ENCODE peak calls at places on chromosomes 11 and 22, in ten cellular contexts. N, F, S, C, R, O, A, V, W and J are unnamed samples.

GRCh38 chr11:6703247-6704063 is 20.3 kb upstream of the MRPL17 start:
- DNase-seq in V (peak; percentile 57), C (peak; percentile 64), O (peak; percentile 50), N (no peak), F (no peak), R (peak; percentile 51), S (peak; percentile 29), W (no peak), A (no peak), J (peak; percentile 76)

GRCh38 chr11:33645686-33646085 is 54.9 kb downstream of the C11orf91 start:
- DNase-seq in N (no peak), S (no peak), R (no peak), F (no peak), C (no peak), V (no peak), W (no peak), A (no peak), O (peak; percentile 33), J (no peak)

GRCh38 chr22:50714150-50714549 is 23.9 kb upstream of the ACR start:
- DNase-seq in V (no peak), A (no peak), C (no peak), W (peak; percentile 54), N (no peak), O (no peak), S (no peak), F (no peak), R (no peak), J (no peak)

GRCh38 chr11:36056160-36056751 is 112.4 kb downstream of the LDLRAD3 start:
- DNase-seq in O (peak; percentile 77), F (no peak), V (peak; percentile 40), C (no peak), S (no peak), N (no peak), W (no peak), A (no peak), R (peak; percentile 10), J (no peak)

GRCh38 chr22:19869497-19870152 is 15.0 kb upstream of the GNB1L start:
- DNase-seq in S (no peak), O (no peak), A (no peak), R (no peak), N (no peak), V (no peak), W (peak; percentile 73), C (no peak), F (peak; percentile 5), J (no peak)

GRCh38 chr11:125763483-125763882 is 15.1 kb downstream of the PATE2 start:
- DNase-seq in A (no peak), N (no peak), W (no peak), O (no peak), F (no peak), R (no peak), S (no peak), V (no peak), C (no peak), J (no peak)

GRCh38 chr22:37752189-37753061 is 55.3 kb upstream of the GCAT start:
- DNase-seq in W (peak; percentile 88), V (peak; percentile 85), O (no peak), C (peak; percentile 73), S (no peak), N (no peak), R (no peak), F (peak; percentile 53), A (peak; percentile 10), J (peak; percentile 90)

GRCh38 chr22:19823638-19824196 is 31.0 kb downstream of the GNB1L start:
- DNase-seq in A (no peak), C (peak; percentile 62), O (no peak), R (no peak), V (no peak), S (peak; percentile 62), F (no peak), W (no peak), N (no peak), J (no peak)

GRCh38 chr22:47102081-47102480 is 339.6 kb downstream of the TBC1D22A start:
- DNase-seq in S (no peak), O (no peak), A (no peak), V (no peak), W (no peak), R (no peak), C (no peak), F (no peak), N (no peak), J (no peak)
- H3K27ac ChIP-seq in S (no peak overlapping the region), O (no peak overlapping the region), A (no peak overlapping the region), V (no peak overlapping the region), W (no peak overlapping the region), R (no peak overlapping the region), C (peak overlapping the region; percentile 26), F (no peak overlapping the region), N (no peak overlapping the region), J (no peak overlapping the region)

GRCh38 chr11:3902441-3902840 is 47.0 kb downstream of the STIM1 start:
- DNase-seq in C (no peak), V (no peak), F (no peak), R (no peak), A (no peak), S (no peak), O (no peak), W (no peak), N (no peak), J (no peak)

GRCh38 chr11:3905080-3905953 is 49.9 kb downstream of the STIM1 start:
- DNase-seq in W (no peak), C (peak; percentile 98), S (peak; percentile 46), R (peak; percentile 79), A (no peak), N (peak; percentile 18), F (no peak), V (peak; percentile 76), O (no peak), J (peak; percentile 85)

GRCh38 chr11:3904228-3904627 is 48.8 kb downstream of the STIM1 start:
- DNase-seq in V (no peak), N (no peak), S (no peak), C (no peak), F (no peak), O (no peak), A (no peak), R (no peak), W (no peak), J (no peak)

GRCh38 chr11:3901249-3902025 is 46.0 kb downstream of the STIM1 start:
- DNase-seq in W (no peak), A (no peak), S (no peak), F (no peak), O (no peak), N (no peak), R (no peak), C (no peak), V (no peak), J (no peak)

GRCh38 chr11:3903207-3903896 is 47.9 kb downstream of the STIM1 start:
- DNase-seq in O (peak; percentile 70), C (no peak), V (no peak), S (no peak), R (peak; percentile 64), A (no peak), F (no peak), N (no peak), W (no peak), J (no peak)
- H3K27ac ChIP-seq in O (no peak overlapping the region), C (no peak overlapping the region), V (no peak overlapping the region), S (no peak overlapping the region), R (peak overlapping the region; percentile 79), A (no peak overlapping the region), F (no peak overlapping the region), N (no peak overlapping the region), W (peak overlapping the region; percentile 77), J (no peak overlapping the region)

GRCh38 chr11:67262731-67263675 is 3.3 kb upstream of the GRK2 start:
- DNase-seq in F (peak; percentile 44), V (peak; percentile 76), A (peak; percentile 32), N (no peak), O (peak; percentile 92), R (peak; percentile 82), W (peak; percentile 93), S (peak; percentile 76), C (peak; percentile 68), J (peak; percentile 83)

GRCh38 chr11:67265633-67266423 is 445 bp upstream of the GRK2 start:
- DNase-seq in R (no peak), W (peak; percentile 97), F (no peak), O (peak; percentile 89), A (peak; percentile 46), V (peak; percentile 33), C (peak; percentile 44), S (peak; percentile 79), N (peak; percentile 56), J (peak; percentile 55)

GRCh38 chr11:67266424-67267187 is at the start of gene GRK2:
- DNase-seq in A (no peak), F (no peak), N (no peak), W (peak; percentile 93), O (peak; percentile 86), V (peak; percentile 28), S (peak; percentile 55), C (no peak), R (peak; percentile 53), J (no peak)

GRCh38 chr11:67264260-67264659 is 2.0 kb upstream of the GRK2 start:
- DNase-seq in F (no peak), S (no peak), O (no peak), N (no peak), W (no peak), A (no peak), R (no peak), V (no peak), C (no peak), J (no peak)

DNA sequence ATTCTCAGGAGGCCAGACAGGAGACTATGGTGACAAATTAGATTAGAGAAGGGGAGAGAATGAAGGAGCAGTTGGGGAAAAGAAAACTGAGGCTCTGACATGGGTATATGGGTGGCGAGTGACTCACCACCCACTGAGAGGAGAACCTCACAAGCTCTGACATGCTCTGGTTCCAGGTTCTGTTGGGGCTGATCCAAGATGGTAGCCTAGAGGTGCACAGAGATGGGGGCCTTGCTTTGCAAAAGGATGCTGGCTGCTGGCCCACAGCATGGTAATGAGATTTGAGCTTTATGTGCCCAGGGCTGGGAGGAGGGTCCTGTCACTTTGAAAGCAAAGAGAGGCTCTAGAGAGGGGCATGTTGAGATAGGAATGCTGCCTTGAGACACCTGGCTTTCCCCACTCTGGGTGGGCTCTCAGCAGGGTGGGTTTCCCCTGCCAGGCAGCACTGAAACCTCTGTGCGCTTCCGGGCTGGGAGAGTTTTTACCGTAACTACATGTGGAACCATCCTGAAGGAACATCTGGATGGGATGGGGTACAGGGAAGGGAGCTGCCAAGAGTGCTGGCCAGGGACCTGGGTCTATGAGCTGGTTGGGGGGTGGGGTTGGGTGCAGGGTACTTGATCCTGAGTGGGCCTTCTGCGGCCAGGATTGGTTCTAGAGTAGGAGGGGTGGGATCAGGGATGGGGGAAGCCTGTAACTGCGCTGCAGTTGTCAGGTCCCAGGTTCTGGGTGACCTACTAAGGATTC is 1.2 kb upstream of the GRK2 start:
- DNase-seq in F (no peak), A (no peak), V (no peak), R (no peak), W (no peak), S (no peak), C (no peak), N (no peak), O (no peak), J (no peak)
- H3K27ac ChIP-seq in F (peak overlapping the region; percentile 80), A (no peak overlapping the region), V (no peak overlapping the region), R (no peak overlapping the region), W (no peak overlapping the region), S (no peak overlapping the region), C (no peak overlapping the region), N (no peak overlapping the region), O (no peak overlapping the region), J (no peak overlapping the region)

DNA sequence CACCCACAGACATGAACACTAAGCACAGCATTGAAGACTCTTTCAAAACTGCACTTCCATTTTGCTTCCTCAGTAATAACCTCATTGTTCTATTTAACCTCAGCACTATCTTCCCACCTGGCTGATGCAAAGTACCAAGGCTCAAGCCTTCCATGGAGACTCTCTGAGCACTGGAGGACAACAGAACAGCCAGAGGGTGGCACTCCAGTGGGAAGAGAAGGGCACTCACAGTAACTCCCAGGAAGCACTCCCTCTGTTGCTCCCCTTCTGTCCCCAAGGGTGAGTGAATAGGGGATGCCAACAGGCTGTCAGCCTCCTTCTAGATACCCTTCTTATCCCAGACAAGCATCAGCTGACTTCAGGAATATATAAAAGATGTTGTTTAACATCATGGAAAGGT is 3.5 kb downstream of the ME3 start:
- DNase-seq in N (no peak), A (no peak), W (no peak), C (no peak), O (no peak), F (no peak), R (no peak), S (no peak), V (no peak), J (no peak)
- H3K27ac ChIP-seq in N (no peak overlapping the region), A (no peak overlapping the region), W (no peak overlapping the region), C (no peak overlapping the region), O (no peak overlapping the region), F (no peak overlapping the region), R (no peak overlapping the region), S (no peak overlapping the region), V (no peak overlapping the region), J (no peak overlapping the region)